ENCODE peak calls at places on chromosomes 7 and 10, in five cellular contexts. F, K, Z, A and O are unnamed samples.

GRCh38 chr10:74825371-74826141 is 844 bp upstream of the KAT6B start:
- DNase-seq in A (no peak), Z (peak), K (no peak), F (peak), O (peak)

GRCh38 chr7:77415822-77416620 is at the start of gene GSAP:
- DNase-seq in F (peak), K (no peak), A (peak), Z (peak), O (peak)

GRCh38 chr7:44111759-44112158 is 7.6 kb downstream of the AEBP1 start:
- DNase-seq in F (no peak), K (peak), A (no peak), Z (no peak), O (no peak)

GRCh38 chr7:157516311-157516710 is 179.5 kb downstream of the DNAJB6 start:
- DNase-seq in A (no peak), F (no peak), Z (no peak), K (no peak), O (no peak)

GRCh38 chr7:151428393-151429231 is 11.3 kb downstream of the CRYGN start:
- DNase-seq in Z (no peak), A (no peak), F (no peak), K (no peak), O (no peak)

GRCh38 chr10:92923416-92923815 is 75.1 kb downstream of the EXOC6 start:
- DNase-seq in K (no peak), Z (no peak), F (no peak), A (no peak), O (no peak)

GRCh38 chr7:103679156-103680132 is 233.4 kb upstream of the SLC26A5 start:
- DNase-seq in K (no peak), Z (no peak), F (no peak), A (no peak), O (no peak)

GRCh38 chr7:16479587-16479986 is 14.0 kb upstream of the SOSTDC1 start:
- DNase-seq in F (no peak), Z (no peak), K (no peak), A (no peak), O (no peak)

GRCh38 chr7:97025983-97026704 is 1.5 kb upstream of the DLX5 start:
- DNase-seq in K (no peak), Z (no peak), F (no peak), A (no peak), O (no peak)

GRCh38 chr7:99674995-99675742 is 4.6 kb downstream of the CYP3A5 start:
- DNase-seq in A (no peak), F (no peak), K (no peak), Z (no peak), O (no peak)

GRCh38 chr7:85748861-85749260 is 562.0 kb upstream of the SEMA3D start:
- DNase-seq in Z (no peak), F (no peak), A (no peak), K (no peak), O (no peak)

GRCh38 chr7:94043299-94043698 is 39.1 kb upstream of the BET1 start:
- DNase-seq in K (no peak), Z (no peak), F (no peak), A (no peak), O (no peak)

GRCh38 chr10:76388321-76388720 is 956.9 kb downstream of the LRMDA start:
- DNase-seq in K (no peak), F (no peak), A (no peak), Z (no peak), O (no peak)

GRCh38 chr10:126585249-126585986 is 85.1 kb downstream of the C10orf90 start:
- DNase-seq in F (no peak), Z (no peak), A (no peak), K (no peak), O (no peak)

GRCh38 chr7:30154111-30154587 is 19.4 kb downstream of the MTURN start:
- DNase-seq in K (no peak), A (no peak), Z (no peak), F (no peak), O (no peak)

GRCh38 chr7:113338297-113338696 is 219.9 kb upstream of the SMIM30 start:
- DNase-seq in F (no peak), Z (no peak), K (no peak), A (no peak), O (no peak)

GRCh38 chr10:38163617-38164016 is 69.5 kb downstream of the ZNF37A start:
- DNase-seq in F (no peak), Z (no peak), A (no peak), K (no peak), O (no peak)

GRCh38 chr7:89401099-89401498 is 605.6 kb upstream of the TEX47 start:
- DNase-seq in K (no peak), A (no peak), Z (no peak), F (no peak), O (no peak)

GRCh38 chr7:136807598-136807997 is 60.9 kb upstream of the CHRM2 start:
- DNase-seq in F (no peak), K (peak), A (no peak), Z (no peak), O (no peak)

GRCh38 chr7:48511021-48511579 is 339.8 kb downstream of the ABCA13 start:
- DNase-seq in Z (no peak), F (no peak), K (no peak), A (no peak), O (no peak)

GRCh38 chr10:115125505-115125904 is 32.3 kb downstream of the ATRNL1 start:
- DNase-seq in K (no peak), Z (no peak), F (no peak), A (no peak), O (no peak)

GRCh38 chr7:128879939-128880746 is 17.5 kb downstream of the ATP6V1F start:
- DNase-seq in Z (peak), K (no peak), A (no peak), F (peak), O (no peak)

GRCh38 chr10:43598447-43598846 is 7.8 kb upstream of the ZNF485 start:
- DNase-seq in Z (no peak), F (peak), K (no peak), A (no peak), O (no peak)

GRCh38 chr10:4337581-4337980 is 488.4 kb upstream of the AKR1E2 start:
- DNase-seq in Z (no peak), K (no peak), F (no peak), A (no peak), O (no peak)

DNA sequence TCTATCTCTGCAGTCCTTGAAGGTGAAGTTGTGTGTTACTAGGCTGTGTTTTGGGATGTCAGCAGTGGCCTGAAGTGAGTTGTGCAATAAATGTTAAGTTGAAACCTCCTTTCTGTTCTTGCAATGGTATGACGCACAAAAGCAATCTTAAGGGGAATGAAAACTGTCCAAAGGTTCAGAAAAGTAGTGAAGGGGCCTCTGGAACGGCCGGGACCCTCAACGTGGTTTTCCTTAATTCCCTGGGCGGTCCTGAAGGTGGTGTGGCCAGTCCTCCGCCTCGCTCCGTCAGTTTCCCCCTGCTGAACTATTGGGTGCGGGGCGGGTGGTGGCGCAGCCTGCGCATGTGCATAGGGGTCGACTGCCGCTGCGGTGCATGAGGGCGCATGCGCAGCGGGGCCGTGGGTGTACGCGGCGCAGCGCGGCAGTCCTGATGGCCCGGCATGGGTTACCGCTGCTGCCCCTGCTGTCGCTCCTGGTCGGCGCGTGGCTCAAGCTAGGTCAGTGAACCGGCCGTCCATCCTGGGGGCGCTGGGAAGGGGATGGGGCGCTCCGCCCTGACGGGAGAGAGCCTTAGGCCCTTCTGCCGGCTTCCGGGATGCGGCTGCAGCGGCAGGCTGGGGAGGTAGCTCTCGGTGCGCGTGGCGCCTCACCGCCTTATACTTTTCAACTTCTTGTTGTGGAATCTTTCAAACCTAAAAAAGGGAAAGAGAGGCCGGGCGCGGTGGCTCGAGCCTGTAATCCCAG is at the start of gene SUMF2:
- DNase-seq in F (peak), K (peak), Z (peak), A (peak), O (peak)
- TF ChIP-seq CTCF in F (no peak), K (peak), Z (peak), A (no peak), O (no peak)

GRCh38 chr7:38632411-38632810 is 1.2 kb upstream of the AMPH start:
- DNase-seq in K (no peak), F (no peak), Z (no peak), A (no peak), O (no peak)
- TF ChIP-seq CTCF in K (no peak), F (no peak), Z (no peak), A (no peak), O (peak)

GRCh38 chr10:66455304-66455703 is 470.5 kb upstream of the LRRTM3 start:
- DNase-seq in Z (no peak), F (no peak), K (no peak), A (no peak), O (no peak)
- TF ChIP-seq CTCF in Z (no peak), F (no peak), K (peak), A (no peak), O (no peak)

DNA sequence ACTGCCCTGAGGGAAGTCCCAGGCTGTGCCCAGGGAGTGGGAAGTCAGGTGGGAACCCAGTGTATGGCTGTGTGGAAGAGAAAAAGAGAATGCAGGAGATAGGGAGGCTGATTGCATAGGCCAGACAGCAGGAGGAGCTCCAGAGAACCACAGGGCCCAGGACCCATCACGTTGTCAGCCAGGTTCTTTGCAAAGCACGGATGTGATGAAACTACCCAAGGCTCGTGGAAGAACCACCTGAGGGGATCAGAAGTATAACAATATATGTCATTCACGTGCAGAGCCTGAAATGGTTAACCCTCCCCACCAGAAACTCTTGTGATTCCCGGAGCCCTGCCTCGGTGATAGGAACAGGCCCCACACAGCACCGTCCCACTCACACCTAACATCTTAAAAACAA is 83.6 kb downstream of the LARP4B start:
- DNase-seq in K (no peak), F (no peak), Z (no peak), A (no peak), O (no peak)
- TF ChIP-seq CTCF in K (peak), F (no peak), Z (no peak), A (no peak), O (no peak)

DNA sequence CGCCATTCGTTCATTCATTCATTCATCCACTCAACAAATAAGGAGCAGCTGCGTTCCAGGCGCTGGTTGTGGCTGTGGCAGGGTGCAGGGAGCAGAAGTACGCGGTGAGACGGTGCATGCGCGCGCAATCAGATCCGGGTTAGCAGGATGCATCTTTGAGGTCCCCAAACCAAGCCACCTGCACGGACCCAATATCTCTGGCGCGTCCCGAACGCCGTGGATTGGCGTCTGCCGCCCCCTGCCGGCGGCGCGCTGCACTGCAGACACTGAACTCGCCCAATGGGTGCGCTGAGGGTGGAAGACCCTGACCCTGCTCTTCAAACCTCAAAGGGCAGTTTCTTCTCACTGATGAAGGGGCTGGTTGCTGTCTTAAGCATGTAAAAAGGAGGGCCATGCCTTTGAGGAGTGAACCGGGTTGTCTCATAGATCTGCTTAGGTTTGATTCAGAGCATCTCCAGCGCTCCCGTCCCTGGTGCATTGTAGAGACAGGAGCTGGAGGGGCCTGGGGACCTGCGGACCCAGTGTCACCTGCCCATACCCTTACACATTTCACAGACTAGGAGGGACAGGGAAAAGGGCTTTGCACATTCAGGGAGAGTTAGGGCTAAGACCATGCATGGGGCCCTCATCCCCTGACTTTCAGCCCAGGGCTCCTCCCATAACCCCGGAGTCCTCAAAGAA is 102.5 kb downstream of the RAMP3 start:
- DNase-seq in A (no peak), F (peak), Z (peak), K (peak), O (peak)
- TF ChIP-seq CTCF in A (peak), F (peak), Z (peak), K (peak), O (peak)

DNA sequence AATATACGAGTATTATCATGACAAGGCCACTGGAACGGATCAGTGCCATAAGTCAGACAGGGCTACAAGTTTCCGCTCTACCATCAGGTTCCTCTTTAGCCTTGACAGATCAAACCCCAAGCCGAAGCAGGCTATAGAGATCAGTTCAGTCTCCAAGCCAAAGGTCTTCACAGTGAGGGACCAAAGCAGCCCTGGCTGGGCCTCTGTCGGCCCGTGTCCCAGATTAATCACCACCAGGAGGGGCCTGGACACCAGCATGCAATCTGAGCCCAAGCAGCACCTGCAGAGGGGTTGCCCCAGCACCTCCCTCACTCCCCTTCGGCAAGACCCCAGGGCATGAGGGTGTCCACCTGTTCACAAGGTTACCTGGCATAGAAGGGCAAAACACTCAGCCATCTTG is 36.1 kb downstream of the FBXW4 start:
- DNase-seq in F (no peak), Z (no peak), A (no peak), K (no peak), O (no peak)
- TF ChIP-seq CTCF in F (no peak), Z (no peak), A (no peak), K (no peak), O (no peak)

GRCh38 chr10:72335394-72336258 is 19.1 kb downstream of the DNAJB12 start:
- DNase-seq in F (peak), Z (peak), K (peak), A (peak), O (peak)
- TF ChIP-seq CTCF in F (no peak), Z (peak), K (no peak), A (no peak), O (peak)

DNA sequence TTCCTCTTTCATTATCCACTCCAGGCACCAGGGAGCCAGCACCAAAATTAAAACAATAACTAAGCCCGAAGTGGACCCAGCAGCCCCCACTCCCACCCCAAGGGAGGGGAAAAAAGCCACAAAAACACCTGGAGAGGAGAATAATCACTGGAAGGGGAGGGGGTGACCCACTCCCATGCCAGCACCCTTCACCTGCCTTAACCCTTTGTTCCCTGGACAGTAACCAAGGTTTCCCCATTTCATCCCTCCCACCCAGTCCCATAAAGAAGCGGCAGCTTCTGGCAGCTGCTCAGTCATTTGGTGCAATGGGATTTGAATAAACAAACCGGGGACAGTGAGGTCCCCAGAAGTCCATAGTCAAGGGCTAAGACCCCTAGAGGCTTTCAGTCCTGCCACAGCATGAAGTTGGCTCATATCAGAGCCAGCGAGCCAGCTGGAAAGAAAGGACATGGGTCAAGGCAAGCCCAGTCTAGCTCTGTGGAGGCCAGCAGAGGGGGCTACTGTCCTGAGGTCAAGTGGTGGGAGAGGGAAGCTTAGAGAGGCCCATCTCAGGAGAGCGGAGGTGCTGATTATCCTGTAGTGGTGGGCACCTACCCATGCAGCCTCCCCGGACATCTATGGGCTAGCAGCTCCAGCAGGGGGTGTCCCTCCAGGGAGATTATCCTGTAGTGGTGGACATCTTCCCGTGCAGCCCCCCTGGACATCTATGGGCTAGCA is 58.8 kb upstream of the LBX1 start:
- DNase-seq in F (no peak), K (peak), A (no peak), Z (no peak), O (no peak)
- TF ChIP-seq CTCF in F (no peak), K (peak), A (no peak), Z (no peak), O (peak)

GRCh38 chr10:59181668-59182067 is 5.2 kb downstream of the PHYHIPL start:
- DNase-seq in K (peak), F (peak), A (no peak), Z (peak), O (peak)
- TF ChIP-seq CTCF in K (peak), F (peak), A (peak), Z (peak), O (peak)

DNA sequence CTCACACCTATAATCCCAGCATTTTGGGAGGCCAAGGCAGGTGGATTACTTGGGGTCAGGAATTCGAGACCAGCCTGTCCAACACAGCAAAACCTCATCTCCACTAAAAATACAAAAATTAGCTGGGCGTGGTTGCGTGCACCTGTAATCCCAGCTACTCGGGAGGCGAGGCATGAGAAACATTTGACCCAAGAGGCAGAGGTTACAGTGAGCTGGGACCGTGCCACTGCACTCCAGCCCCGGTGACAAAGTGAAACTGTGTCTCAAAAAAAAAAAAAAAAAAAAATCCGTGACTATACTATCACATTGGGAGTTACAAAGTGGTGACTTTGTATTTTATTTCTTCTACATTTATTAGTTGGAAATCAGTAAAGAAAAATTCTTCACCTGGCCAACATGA is 101.2 kb downstream of the EPC1 start:
- DNase-seq in A (no peak), Z (no peak), K (no peak), F (no peak), O (no peak)
- TF ChIP-seq CTCF in A (no peak), Z (no peak), K (no peak), F (no peak), O (no peak)